ENCODE peak calls at places on chromosomes 3 and 15, in six cellular contexts. One of them, this sample, is unnamed.

GRCh38 chr3:179663093-179663492 is 10.3 kb downstream of the USP13 start:
- DNase-seq in K562: no peak
- DNase-seq in HCT116: no peak
- DNase-seq in SK-N-SH: no peak
- DNase-seq in HepG2: peak
- DNase-seq in H1: no peak
- DNase-seq in this sample: no peak

GRCh38 chr15:75368689-75369239 is 357 bp upstream of the MAN2C1 start:
- DNase-seq in K562: no peak
- DNase-seq in HCT116: no peak
- DNase-seq in SK-N-SH: peak
- DNase-seq in HepG2: peak
- DNase-seq in H1: no peak
- DNase-seq in this sample: peak

GRCh38 chr3:157130138-157130880 is 29.6 kb downstream of the CCNL1 start:
- DNase-seq in K562: peak
- DNase-seq in HCT116: peak
- DNase-seq in SK-N-SH: peak
- DNase-seq in HepG2: peak
- DNase-seq in H1: peak
- DNase-seq in this sample: peak

GRCh38 chr15:67855842-67856241 is 16.0 kb upstream of the RNU6-1 start:
- DNase-seq in K562: no peak
- DNase-seq in HCT116: no peak
- DNase-seq in SK-N-SH: no peak
- DNase-seq in HepG2: no peak
- DNase-seq in H1: no peak
- DNase-seq in this sample: no peak

GRCh38 chr15:80581976-80582375 is 113.1 kb upstream of the ABHD17C start:
- DNase-seq in K562: no peak
- DNase-seq in HCT116: no peak
- DNase-seq in SK-N-SH: no peak
- DNase-seq in HepG2: peak
- DNase-seq in H1: no peak
- DNase-seq in this sample: no peak

GRCh38 chr3:29531611-29532150 is 250.8 kb downstream of the RBMS3 start:
- DNase-seq in K562: no peak
- DNase-seq in HCT116: no peak
- DNase-seq in SK-N-SH: no peak
- DNase-seq in HepG2: no peak
- DNase-seq in H1: no peak
- DNase-seq in this sample: no peak

GRCh38 chr15:44501768-44502366 is 35.1 kb upstream of the EIF3J start:
- DNase-seq in K562: peak
- DNase-seq in HCT116: peak
- DNase-seq in SK-N-SH: peak
- DNase-seq in HepG2: peak
- DNase-seq in H1: no peak
- DNase-seq in this sample: peak

GRCh38 chr3:171838218-171838720 is 4.9 kb upstream of the TMEM212 start:
- DNase-seq in K562: peak
- DNase-seq in HCT116: no peak
- DNase-seq in SK-N-SH: no peak
- DNase-seq in HepG2: peak
- DNase-seq in H1: no peak
- DNase-seq in this sample: no peak

GRCh38 chr3:194488007-194488742 is 1.4 kb upstream of the ATP13A3 start:
- DNase-seq in K562: peak
- DNase-seq in HCT116: no peak
- DNase-seq in SK-N-SH: no peak
- DNase-seq in HepG2: no peak
- DNase-seq in H1: no peak
- DNase-seq in this sample: no peak

GRCh38 chr15:80915462-80915861 is 74.2 kb downstream of the MESD start:
- DNase-seq in K562: peak
- DNase-seq in HCT116: no peak
- DNase-seq in SK-N-SH: no peak
- DNase-seq in HepG2: no peak
- DNase-seq in H1: peak
- DNase-seq in this sample: no peak

GRCh38 chr3:127423856-127424765 is 136.3 kb upstream of the PRR20G start:
- DNase-seq in K562: no peak
- DNase-seq in HCT116: no peak
- DNase-seq in SK-N-SH: no peak
- DNase-seq in HepG2: no peak
- DNase-seq in H1: no peak
- DNase-seq in this sample: no peak

GRCh38 chr3:94115482-94115881 is 52.6 kb downstream of the NSUN3 start:
- DNase-seq in K562: peak
- DNase-seq in HCT116: peak
- DNase-seq in SK-N-SH: peak
- DNase-seq in HepG2: no peak
- DNase-seq in H1: no peak
- DNase-seq in this sample: no peak

GRCh38 chr3:123419156-123419849 is 29.6 kb downstream of the ADCY5 start:
- DNase-seq in K562: no peak
- DNase-seq in HCT116: no peak
- DNase-seq in SK-N-SH: no peak
- DNase-seq in HepG2: no peak
- DNase-seq in H1: no peak
- DNase-seq in this sample: no peak

DNA sequence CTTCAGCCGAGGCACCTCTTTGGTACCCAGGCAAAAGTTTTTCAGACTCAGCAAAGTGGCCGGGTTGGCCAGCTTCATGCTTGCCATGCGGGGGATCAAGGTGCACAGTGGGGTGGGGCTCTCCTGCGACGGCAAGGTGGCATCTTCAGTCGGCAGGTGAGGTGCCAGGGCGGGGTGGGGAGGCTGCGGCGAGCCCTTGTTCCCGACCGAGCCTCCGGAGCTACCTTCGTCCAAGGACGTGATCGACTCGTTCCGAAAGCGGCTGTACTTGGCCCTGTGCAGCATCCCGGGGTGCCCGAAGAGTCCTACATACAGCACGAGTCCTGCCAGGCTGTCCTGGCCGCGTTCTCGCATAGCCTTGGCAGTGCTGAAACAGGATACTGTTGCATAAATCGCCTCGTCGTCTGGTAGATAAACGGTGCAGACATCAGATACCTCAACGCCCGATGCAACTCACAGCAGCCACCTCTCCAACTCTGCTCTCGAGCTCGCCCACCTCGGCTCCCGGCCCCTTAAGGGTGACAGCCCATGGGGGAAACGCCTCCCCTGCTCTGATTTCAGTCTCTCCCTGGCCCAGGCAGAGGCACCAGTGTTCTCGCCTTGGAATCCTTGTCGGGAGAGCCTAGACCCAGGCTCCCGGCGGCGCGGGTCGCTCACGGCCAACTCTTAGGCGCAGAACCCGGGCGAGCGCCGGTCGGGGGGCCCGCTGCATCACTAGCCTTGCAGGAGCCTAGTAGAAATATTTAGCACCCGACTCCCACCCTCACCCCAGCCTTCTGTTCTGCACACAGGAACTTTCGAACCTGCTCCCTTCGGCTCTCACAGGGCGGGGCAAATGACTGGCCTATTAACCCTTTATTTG is 826 bp downstream of the SHC4 start:
- DNase-seq in K562: no peak
- DNase-seq in HCT116: no peak
- DNase-seq in SK-N-SH: peak
- DNase-seq in HepG2: no peak
- DNase-seq in H1: no peak
- DNase-seq in this sample: no peak
- TF ChIP-seq JUND in K562: no peak
- TF ChIP-seq JUND in HCT116: no peak
- TF ChIP-seq JUND in SK-N-SH: no peak
- TF ChIP-seq JUND in HepG2: no peak
- TF ChIP-seq JUND in H1: no peak
- TF ChIP-seq JUND in this sample: no peak

GRCh38 chr15:92906563-92907081 is 6.5 kb downstream of the CHD2 start:
- DNase-seq in K562: peak
- DNase-seq in HCT116: peak
- DNase-seq in SK-N-SH: no peak
- DNase-seq in HepG2: no peak
- DNase-seq in H1: no peak
- DNase-seq in this sample: no peak

GRCh38 chr15:92903956-92904831 is 4.1 kb downstream of the CHD2 start:
- DNase-seq in K562: peak
- DNase-seq in HCT116: peak
- DNase-seq in SK-N-SH: peak
- DNase-seq in HepG2: peak
- DNase-seq in H1: peak
- DNase-seq in this sample: peak

GRCh38 chr15:92906038-92906437 is 5.9 kb downstream of the CHD2 start:
- DNase-seq in K562: no peak
- DNase-seq in HCT116: no peak
- DNase-seq in SK-N-SH: no peak
- DNase-seq in HepG2: no peak
- DNase-seq in H1: no peak
- DNase-seq in this sample: no peak

GRCh38 chr15:92903588-92903955 is 3.4 kb downstream of the CHD2 start:
- DNase-seq in K562: no peak
- DNase-seq in HCT116: no peak
- DNase-seq in SK-N-SH: no peak
- DNase-seq in HepG2: no peak
- DNase-seq in H1: no peak
- DNase-seq in this sample: no peak

GRCh38 chr15:92904832-92905640 is 4.9 kb downstream of the CHD2 start:
- DNase-seq in K562: no peak
- DNase-seq in HCT116: no peak
- DNase-seq in SK-N-SH: no peak
- DNase-seq in HepG2: no peak
- DNase-seq in H1: no peak
- DNase-seq in this sample: no peak
- TF ChIP-seq JUND in K562: no peak
- TF ChIP-seq JUND in HCT116: no peak
- TF ChIP-seq JUND in SK-N-SH: no peak
- TF ChIP-seq JUND in HepG2: no peak
- TF ChIP-seq JUND in H1: no peak
- TF ChIP-seq JUND in this sample: no peak

DNA sequence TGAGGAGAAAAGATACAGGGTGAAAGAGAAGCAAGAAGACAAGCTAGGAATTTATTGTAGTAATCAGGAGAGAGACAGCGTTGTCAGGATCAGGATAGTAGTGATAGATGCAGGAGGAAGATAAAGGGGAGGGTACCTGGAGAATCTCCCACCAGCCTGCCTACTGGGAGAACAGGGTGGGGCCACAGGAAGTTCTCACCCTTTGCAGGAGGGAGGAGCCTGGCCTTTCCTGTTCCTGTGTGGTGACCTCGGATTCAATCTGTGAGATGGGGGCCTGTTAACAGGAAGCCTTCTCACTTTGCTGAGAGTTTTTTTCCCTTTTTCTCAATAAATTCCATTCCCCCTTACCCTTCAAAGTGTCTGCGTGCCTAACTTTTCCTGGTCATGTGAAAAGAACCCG is 37.6 kb downstream of the GMPS start:
- DNase-seq in K562: no peak
- DNase-seq in HCT116: no peak
- DNase-seq in SK-N-SH: no peak
- DNase-seq in HepG2: no peak
- DNase-seq in H1: no peak
- DNase-seq in this sample: no peak
- TF ChIP-seq JUND in K562: no peak
- TF ChIP-seq JUND in HCT116: no peak
- TF ChIP-seq JUND in SK-N-SH: no peak
- TF ChIP-seq JUND in HepG2: no peak
- TF ChIP-seq JUND in H1: no peak
- TF ChIP-seq JUND in this sample: no peak

DNA sequence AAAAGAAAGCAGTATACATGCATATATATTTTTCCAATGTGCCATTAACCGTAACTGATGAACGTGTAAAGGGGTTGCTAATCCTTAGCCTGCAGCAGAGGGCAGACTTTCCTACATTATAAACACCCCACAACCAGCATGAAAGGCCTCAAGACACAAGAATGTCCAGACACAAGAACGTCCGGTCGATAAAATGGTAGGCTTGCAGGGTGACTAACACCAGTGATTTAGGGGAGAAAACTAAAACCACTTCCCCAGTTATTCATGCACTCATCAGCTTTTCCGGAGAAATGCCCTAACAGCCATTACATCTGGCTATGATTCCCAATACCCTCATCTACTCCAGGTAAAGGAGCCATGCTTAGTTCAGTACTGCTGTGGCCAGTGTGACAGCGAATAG is 57.4 kb downstream of the LRTM1 start:
- DNase-seq in K562: peak
- DNase-seq in HCT116: no peak
- DNase-seq in SK-N-SH: peak
- DNase-seq in HepG2: peak
- DNase-seq in H1: no peak
- DNase-seq in this sample: peak
- TF ChIP-seq JUND in K562: no peak
- TF ChIP-seq JUND in HCT116: no peak
- TF ChIP-seq JUND in SK-N-SH: peak
- TF ChIP-seq JUND in HepG2: no peak
- TF ChIP-seq JUND in H1: no peak
- TF ChIP-seq JUND in this sample: no peak

DNA sequence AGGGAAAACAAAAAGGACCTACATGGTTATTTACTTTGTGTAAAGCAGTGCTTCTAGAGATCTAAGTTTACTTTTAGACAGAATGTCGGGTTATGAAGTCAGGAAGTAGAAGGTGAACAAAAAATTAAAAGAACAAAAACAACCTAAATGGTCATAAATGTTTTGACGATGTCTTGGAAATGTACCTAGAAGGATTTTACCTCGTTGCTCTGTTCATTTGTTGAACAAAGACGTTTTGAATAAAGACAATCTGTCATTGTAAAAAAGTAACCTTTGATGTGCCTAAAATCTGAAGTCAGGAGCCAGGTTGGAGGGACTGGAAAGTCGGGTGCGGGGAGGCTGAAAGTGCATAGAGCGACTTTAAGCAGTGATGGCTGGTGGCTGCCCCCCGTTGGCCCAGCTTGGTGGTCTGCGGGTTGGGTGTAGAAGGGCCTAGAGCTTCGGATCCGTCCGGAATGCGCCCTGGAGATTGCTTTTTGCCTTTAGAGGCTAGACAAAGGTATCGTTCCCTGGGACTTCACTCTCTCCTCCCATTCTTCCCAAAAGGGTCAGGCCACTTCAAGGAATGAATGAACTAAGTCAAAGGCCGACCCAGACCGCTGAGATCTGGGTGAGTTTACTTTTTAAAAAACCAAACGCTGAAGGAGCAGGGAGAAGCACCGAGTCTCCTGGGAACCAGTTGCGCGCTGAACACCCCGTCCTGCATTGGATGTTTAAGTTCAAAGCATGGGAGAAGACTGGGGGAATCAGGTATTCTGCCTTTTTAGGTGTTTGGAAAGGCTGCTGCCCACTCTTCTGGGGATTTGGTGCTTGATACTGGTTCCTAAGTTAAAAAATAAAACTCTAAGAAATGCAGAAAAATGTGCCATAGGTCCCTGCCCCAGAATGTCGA is 2.2 kb downstream of the SOX14 start:
- DNase-seq in K562: no peak
- DNase-seq in HCT116: no peak
- DNase-seq in SK-N-SH: peak
- DNase-seq in HepG2: no peak
- DNase-seq in H1: no peak
- DNase-seq in this sample: no peak
- TF ChIP-seq JUND in K562: no peak
- TF ChIP-seq JUND in HCT116: no peak
- TF ChIP-seq JUND in SK-N-SH: no peak
- TF ChIP-seq JUND in HepG2: no peak
- TF ChIP-seq JUND in H1: no peak
- TF ChIP-seq JUND in this sample: no peak